ENCODE peak calls at places on chromosome 13, in eight cellular contexts. S is aorta, X is Panc1, N is upper lobe of left lung, U is lung, H is psoas muscle, W is PC-3, V is pancreas. E is an unnamed sample.

GRCh38 chr13:66576381-66576780 is 653.8 kb downstream of the PCDH9 start:
- ATAC-seq in S (no peak), X (no peak), N (no peak), U (no peak), H (no peak), W (no peak), V (no peak), E (no peak)

GRCh38 chr13:53200498-53201453 is 172.2 kb downstream of the OLFM4 start:
- ATAC-seq in S (peak; percentile 61), X (no peak), N (peak; percentile 63), U (peak; percentile 39), H (peak; percentile 62), W (no peak), V (peak; percentile 96), E (peak; percentile 39)

GRCh38 chr13:97855570-97855970 is 97.9 kb upstream of the IPO5 start:
- ATAC-seq in S (peak; percentile 86), X (peak; percentile 95), N (peak; percentile 86), U (peak; percentile 67), H (peak; percentile 75), W (peak; percentile 64), V (peak; percentile 97), E (peak; percentile 71)

GRCh38 chr13:30112602-30113435 is 194.5 kb downstream of the KATNAL1 start:
- ATAC-seq in S (peak; percentile 91), X (peak; percentile 69), N (peak; percentile 92), U (peak; percentile 79), H (peak; percentile 76), W (peak; percentile 27), V (peak; percentile 71), E (peak; percentile 81)

GRCh38 chr13:47121092-47121763 is 224.4 kb upstream of the HTR2A start:
- ATAC-seq in S (no peak), X (no peak), N (no peak), U (no peak), H (no peak), W (peak; percentile 51), V (no peak), E (no peak)

GRCh38 chr13:22311734-22312404 is 641.0 kb downstream of the FGF9 start:
- ATAC-seq in S (peak; percentile 88), X (no peak), N (peak; percentile 90), U (peak; percentile 27), H (no peak), W (no peak), V (peak; percentile 22), E (peak; percentile 51)

GRCh38 chr13:67204731-67205130 is 25.4 kb downstream of the PCDH9 start:
- ATAC-seq in S (no peak), X (no peak), N (no peak), U (no peak), H (no peak), W (no peak), V (no peak), E (no peak)

GRCh38 chr13:62357887-62358645 is 942.4 kb upstream of the PCDH20 start:
- ATAC-seq in S (no peak), X (peak; percentile 77), N (no peak), U (no peak), H (no peak), W (peak; percentile 98), V (peak; percentile 75), E (no peak)

GRCh38 chr13:31827707-31828106 is 88.4 kb downstream of the RXFP2 start:
- ATAC-seq in S (no peak), X (no peak), N (no peak), U (no peak), H (no peak), W (no peak), V (no peak), E (no peak)

GRCh38 chr13:68261105-68261504 is 1031.0 kb upstream of the PCDH9 start:
- ATAC-seq in S (no peak), X (no peak), N (no peak), U (no peak), H (no peak), W (no peak), V (no peak), E (no peak)

GRCh38 chr13:73932091-73932490 is 202.1 kb downstream of the KLF12 start:
- ATAC-seq in S (no peak), X (no peak), N (no peak), U (no peak), H (no peak), W (no peak), V (no peak), E (no peak)

GRCh38 chr13:41931337-41931736 is 29.6 kb downstream of the VWA8 start:
- ATAC-seq in S (no peak), X (no peak), N (no peak), U (no peak), H (no peak), W (peak; percentile 38), V (no peak), E (no peak)

GRCh38 chr13:54449922-54450321 is 1421.3 kb downstream of the OLFM4 start:
- ATAC-seq in S (no peak), X (no peak), N (no peak), U (no peak), H (no peak), W (no peak), V (no peak), E (no peak)

GRCh38 chr13:29802621-29803020 is 47.8 kb downstream of the UBL3 start:
- ATAC-seq in S (no peak), X (no peak), N (no peak), U (no peak), H (no peak), W (no peak), V (no peak), E (peak; percentile 36)

GRCh38 chr13:99984463-99985242 is 3.1 kb downstream of the ZIC2 start:
- ATAC-seq in S (no peak), X (no peak), N (no peak), U (no peak), H (no peak), W (no peak), V (no peak), E (no peak)
- H3K27me3 ChIP-seq in S (no peaks in the 10 kb centered on the region), X (no peaks in the 10 kb centered on the region), N (peaks cover 1% of the 10 kb centered on the region), U (peaks cover 29% of the 10 kb centered on the region), H (peaks cover 98% of the 10 kb centered on the region), W (peaks cover 60% of the 10 kb centered on the region), V (peaks cover 39% of the 10 kb centered on the region), E (peaks cover 100% of the 10 kb centered on the region)

DNA sequence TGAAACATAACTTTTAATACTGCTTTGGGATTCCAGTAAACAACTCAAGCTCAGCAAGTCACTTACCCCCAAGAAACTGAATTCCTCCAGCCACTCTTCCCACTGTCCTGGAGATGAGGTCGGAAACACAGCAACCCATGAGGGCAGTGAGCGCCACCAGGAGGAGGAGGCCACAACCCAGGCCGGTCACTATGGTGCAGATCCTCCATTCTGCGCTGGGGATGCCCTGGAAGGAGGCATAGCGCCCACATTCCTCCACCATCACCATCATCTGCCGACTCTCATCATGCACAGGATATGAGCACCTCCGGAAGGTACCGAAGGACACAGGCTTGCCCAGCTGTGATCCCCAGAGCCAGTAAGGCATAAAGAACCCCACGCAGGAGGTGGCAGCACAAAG is 2.2 kb downstream of the LHFPL6 start:
- ATAC-seq in S (peak; percentile 68), X (peak; percentile 66), N (no peak), U (no peak), H (no peak), W (no peak), V (no peak), E (no peak)
- H3K27me3 ChIP-seq in S (no peaks in the 10 kb centered on the region), X (no peaks in the 10 kb centered on the region), N (no peaks in the 10 kb centered on the region), U (no peaks in the 10 kb centered on the region), H (peaks cover 21% of the 10 kb centered on the region), W (no peaks in the 10 kb centered on the region), V (no peaks in the 10 kb centered on the region), E (no peaks in the 10 kb centered on the region)

GRCh38 chr13:106490887-106491321 is 44.6 kb downstream of the EFNB2 start:
- ATAC-seq in S (no peak), X (no peak), N (no peak), U (no peak), H (no peak), W (no peak), V (no peak), E (no peak)

GRCh38 chr13:106491463-106491862 is 44.0 kb downstream of the EFNB2 start:
- ATAC-seq in S (no peak), X (no peak), N (no peak), U (no peak), H (no peak), W (no peak), V (no peak), E (no peak)

GRCh38 chr13:106491928-106492327 is 43.5 kb downstream of the EFNB2 start:
- ATAC-seq in S (no peak), X (no peak), N (no peak), U (no peak), H (no peak), W (no peak), V (no peak), E (no peak)

GRCh38 chr13:106493569-106493968 is 41.9 kb downstream of the EFNB2 start:
- ATAC-seq in S (peak; percentile 37), X (no peak), N (peak; percentile 62), U (peak; percentile 64), H (no peak), W (no peak), V (no peak), E (peak; percentile 28)

DNA sequence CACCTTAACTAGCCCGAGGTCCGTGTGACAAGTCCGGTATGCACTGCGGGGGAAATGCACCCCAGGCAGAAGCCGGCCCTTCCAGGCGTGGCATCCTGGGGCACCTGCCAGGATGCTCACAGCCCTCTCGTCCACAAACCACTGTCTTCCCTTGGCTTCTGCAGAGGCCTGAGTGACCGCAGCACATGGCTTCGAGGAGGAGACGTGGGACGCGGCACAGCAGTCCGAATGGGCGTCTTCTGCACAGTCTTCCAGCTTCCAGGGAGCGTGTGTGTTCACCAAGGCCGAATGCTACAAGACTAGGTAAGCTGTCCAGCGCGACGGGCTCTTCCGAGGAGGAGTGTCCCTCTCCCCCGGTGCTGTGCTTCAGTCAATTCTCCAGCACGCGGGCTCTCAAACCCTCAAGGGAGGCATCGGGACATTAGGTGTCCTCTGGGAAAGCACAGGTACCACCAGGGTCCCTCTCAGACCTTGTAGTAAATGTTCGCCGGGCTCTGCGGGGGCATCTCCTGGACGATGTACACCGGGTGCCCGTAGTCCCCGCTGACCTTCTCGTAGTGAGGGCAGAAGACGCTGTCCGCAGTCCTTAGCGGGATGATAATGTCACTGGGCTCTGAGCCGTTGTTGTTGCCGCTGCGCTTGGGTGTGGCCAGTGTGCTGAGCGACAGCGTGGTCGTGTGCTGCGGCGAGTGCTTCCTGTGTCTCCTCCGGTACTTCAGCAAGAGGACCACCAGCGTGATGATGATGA is 42.7 kb downstream of the EFNB2 start:
- ATAC-seq in S (no peak), X (no peak), N (no peak), U (no peak), H (no peak), W (no peak), V (no peak), E (no peak)
- H3K27me3 ChIP-seq in S (no peaks in the 10 kb centered on the region), X (no peaks in the 10 kb centered on the region), N (no peaks in the 10 kb centered on the region), U (no peaks in the 10 kb centered on the region), H (no peaks in the 10 kb centered on the region), W (no peaks in the 10 kb centered on the region), V (no peaks in the 10 kb centered on the region), E (no peaks in the 10 kb centered on the region)

DNA sequence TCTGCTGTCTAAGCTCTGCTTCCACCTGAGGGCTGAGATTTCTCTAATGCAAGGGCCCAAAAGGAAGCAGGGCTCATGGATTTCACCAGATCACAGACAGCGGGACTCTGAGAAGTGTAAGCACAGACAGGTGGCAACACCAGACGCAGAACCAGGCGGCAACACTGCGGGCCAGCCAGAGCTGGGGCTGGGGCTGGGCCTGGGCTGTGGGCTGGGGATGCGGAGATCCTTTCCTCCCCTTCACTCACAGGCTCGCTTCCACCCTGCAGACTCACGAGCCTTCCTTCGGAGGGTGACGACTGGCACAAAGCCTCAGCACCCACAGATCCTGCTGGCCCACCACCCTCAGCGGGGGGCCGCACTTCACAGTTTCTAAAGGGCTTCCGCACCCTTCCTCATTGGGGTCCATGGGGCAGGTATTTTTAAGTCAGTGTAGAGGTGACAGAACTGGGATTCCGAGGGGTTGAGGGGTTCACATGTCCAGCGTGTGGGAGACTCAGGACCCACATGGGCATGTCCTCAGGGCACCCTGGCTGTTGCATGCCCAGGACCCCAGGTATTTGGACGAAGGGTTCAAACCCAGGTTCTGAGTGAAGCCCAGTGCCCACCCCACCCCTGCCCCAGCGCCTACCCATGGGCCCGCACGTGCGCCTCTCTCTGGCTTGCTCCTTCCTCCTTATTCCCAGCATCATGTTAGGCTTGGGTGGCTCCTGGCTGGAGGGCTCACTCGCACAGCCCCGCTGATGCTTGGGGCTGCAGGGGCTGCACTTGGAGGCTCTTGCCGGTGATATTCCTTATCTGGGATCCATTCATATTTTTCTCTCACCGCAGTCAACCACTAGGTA is 137.3 kb upstream of the GPR12 start:
- ATAC-seq in S (no peak), X (no peak), N (no peak), U (no peak), H (no peak), W (no peak), V (no peak), E (no peak)
- H3K27me3 ChIP-seq in S (no peaks in the 10 kb centered on the region), X (no peaks in the 10 kb centered on the region), N (no peaks in the 10 kb centered on the region), U (no peaks in the 10 kb centered on the region), H (peaks cover 4% of the 10 kb centered on the region), W (peaks cover 73% of the 10 kb centered on the region), V (no peaks in the 10 kb centered on the region), E (peaks cover 55% of the 10 kb centered on the region)